ENCODE peak calls at places on chromosomes 7 and 10, in ten cellular contexts. S is CD8-positive, alpha-beta T cell; F is ovary; Q is left ventricle myocardium inferior; D is PC-9; E is neuronal stem cell; O is gastrocnemius medialis; X is right cardiac atrium; Z is uterus; V is tibial artery. W is an unnamed sample.
A peak's percentile ranks its signal among the peaks of the same experiment; 100 is the strongest.

GRCh38 chr10:90738885-90739284 is 119.0 kb downstream of the HTR7 start:
- DNase-seq in S (no peak), F (no peak), Q (no peak), D (no peak), E (no peak), O (no peak), X (no peak), Z (no peak), V (no peak), W (no peak)

GRCh38 chr7:147411011-147411614 is 1179.5 kb upstream of the C7orf33 start:
- DNase-seq in S (no peak), F (no peak), Q (no peak), D (no peak), E (no peak), O (no peak), X (no peak), Z (no peak), V (no peak), W (no peak)

GRCh38 chr7:111068618-111069017 is 22.3 kb upstream of the LRRN3 start:
- DNase-seq in S (no peak), F (no peak), Q (no peak), D (no peak), E (no peak), O (no peak), X (no peak), Z (no peak), V (no peak), W (no peak)

GRCh38 chr7:38839846-38840245 is 69.1 kb downstream of the VPS41 start:
- DNase-seq in S (no peak), F (no peak), Q (peak; percentile 56), D (no peak), E (no peak), O (no peak), X (peak; percentile 79), Z (no peak), V (no peak), W (no peak)

GRCh38 chr7:13979671-13980438 is 9.6 kb downstream of the ETV1 start:
- DNase-seq in S (no peak), F (no peak), Q (no peak), D (no peak), E (no peak), O (no peak), X (no peak), Z (no peak), V (no peak), W (peak; percentile 76)

GRCh38 chr7:70134029-70134445 is 535.8 kb downstream of the AUTS2 start:
- DNase-seq in S (no peak), F (no peak), Q (no peak), D (no peak), E (no peak), O (no peak), X (peak; percentile 40), Z (no peak), V (no peak), W (no peak)

GRCh38 chr7:75532639-75533038 is 40.5 kb downstream of the SPDYE5 start:
- DNase-seq in S (no peak), F (no peak), Q (no peak), D (no peak), E (no peak), O (no peak), X (no peak), Z (no peak), V (no peak), W (no peak)

GRCh38 chr10:6056411-6057135 is 5.6 kb downstream of the IL2RA start:
- DNase-seq in S (no peak), F (no peak), Q (no peak), D (no peak), E (no peak), O (no peak), X (no peak), Z (no peak), V (no peak), W (no peak)

DNA sequence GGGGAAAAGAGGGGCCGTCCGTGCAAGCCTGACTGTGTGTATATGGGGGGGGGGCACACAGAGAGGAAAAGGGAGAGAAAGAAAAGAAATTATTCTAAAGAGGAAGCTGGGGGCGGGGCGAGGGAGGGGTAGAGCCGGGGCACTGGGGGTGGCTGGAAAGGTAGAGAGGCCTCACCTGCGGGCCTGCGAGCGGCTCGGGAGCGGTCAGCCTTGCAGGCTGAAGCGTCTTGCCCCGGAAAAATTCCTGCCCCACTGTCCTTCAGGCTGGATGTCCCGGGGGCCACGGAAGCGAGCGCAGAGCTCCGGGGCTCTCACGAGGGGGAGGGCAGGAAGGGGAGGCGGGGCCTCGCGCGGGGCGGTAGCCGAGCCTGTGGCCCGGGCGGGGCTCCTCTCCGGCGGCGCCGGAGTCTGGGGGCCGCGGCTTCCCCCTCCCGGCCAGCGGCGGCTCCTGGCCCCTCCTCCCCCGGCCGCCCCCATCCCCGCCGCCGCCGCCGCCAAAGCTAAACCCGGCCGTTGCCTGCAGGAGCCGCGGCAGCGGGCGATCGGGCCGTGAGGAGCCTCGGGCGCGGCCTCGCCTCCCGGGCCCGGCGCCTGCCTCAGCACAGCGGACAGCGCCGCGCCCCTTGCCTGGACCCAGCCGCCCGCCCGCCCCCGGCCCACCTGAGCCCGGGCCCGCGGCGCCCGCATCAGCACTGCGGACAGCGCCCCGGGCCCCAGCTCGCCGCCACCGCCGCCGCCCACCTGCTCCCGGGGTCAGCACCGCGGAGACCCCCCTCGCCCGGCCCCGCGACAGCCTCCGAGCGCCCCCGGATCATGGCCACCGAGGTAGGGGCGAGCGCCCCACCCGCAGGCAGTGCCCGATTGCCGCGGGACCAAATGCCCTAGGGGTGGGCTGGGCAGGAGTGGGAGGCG is at the start of gene GOLGA7B:
- DNase-seq in S (peak; percentile 55), F (no peak), Q (peak; percentile 18), D (no peak), E (peak; percentile 82), O (no peak), X (peak; percentile 70), Z (no peak), V (no peak), W (no peak)
- H3K4me3 ChIP-seq in S (peak within 1 kb of the TSS; percentile 87), F (peak within 1 kb of the TSS; percentile 37), Q (peak within 1 kb of the TSS; percentile 66), D (peak within 1 kb of the TSS; percentile 63), E (no peak within 1 kb of the TSS), O (peak within 1 kb of the TSS; percentile 53), X (peak within 1 kb of the TSS; percentile 58), Z (peak within 1 kb of the TSS; percentile 29), V (peak within 1 kb of the TSS; percentile 63), W (peak within 1 kb of the TSS; percentile 55)

GRCh38 chr7:157943561-157943960 is 606.8 kb downstream of the DNAJB6 start:
- DNase-seq in S (no peak), F (no peak), Q (no peak), D (no peak), E (no peak), O (no peak), X (no peak), Z (no peak), V (no peak), W (no peak)

GRCh38 chr7:157946398-157947060 is 609.7 kb downstream of the DNAJB6 start:
- DNase-seq in S (no peak), F (no peak), Q (no peak), D (no peak), E (no peak), O (no peak), X (no peak), Z (no peak), V (no peak), W (no peak)

GRCh38 chr7:157944734-157945291 is 608.0 kb downstream of the DNAJB6 start:
- DNase-seq in S (no peak), F (no peak), Q (no peak), D (no peak), E (no peak), O (no peak), X (no peak), Z (no peak), V (no peak), W (no peak)

GRCh38 chr7:157945401-157945800 is 608.6 kb downstream of the DNAJB6 start:
- DNase-seq in S (no peak), F (no peak), Q (no peak), D (no peak), E (no peak), O (no peak), X (no peak), Z (no peak), V (no peak), W (no peak)

DNA sequence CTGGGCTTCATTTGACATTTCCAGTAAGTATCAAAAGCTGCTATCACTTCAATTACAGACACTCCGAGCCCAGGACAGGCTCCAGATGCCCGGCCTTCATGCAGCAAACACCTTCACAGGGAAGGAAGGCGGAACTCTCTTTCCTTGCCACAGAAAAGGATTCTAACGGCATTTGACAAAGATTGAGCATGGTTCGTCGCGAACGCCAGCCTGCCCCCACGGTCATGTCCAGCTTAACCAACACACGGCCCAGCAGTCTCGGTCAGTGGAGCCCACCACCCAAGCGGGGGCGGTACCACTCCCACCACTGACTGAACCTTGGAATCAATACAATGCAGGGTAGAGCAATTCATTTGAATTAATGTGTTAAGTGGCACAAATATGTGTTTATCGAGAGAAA is 607.2 kb downstream of the DNAJB6 start:
- DNase-seq in S (no peak), F (no peak), Q (no peak), D (no peak), E (no peak), O (no peak), X (no peak), Z (no peak), V (no peak), W (no peak)
- H3K9me3 ChIP-seq in S (no peaks in the 10 kb centered on the region), F (no peaks in the 10 kb centered on the region), Q (peaks cover 25% of the 10 kb centered on the region), D (peaks cover 8% of the 10 kb centered on the region), E (peaks cover 8% of the 10 kb centered on the region), O (no peaks in the 10 kb centered on the region), X (no peaks in the 10 kb centered on the region), Z (no peaks in the 10 kb centered on the region), V (peaks cover 24% of the 10 kb centered on the region), W (no peaks in the 10 kb centered on the region)

GRCh38 chr10:29702288-29703164 is 67.8 kb upstream of the SVIL start:
- DNase-seq in S (no peak), F (no peak), Q (no peak), D (no peak), E (no peak), O (no peak), X (no peak), Z (no peak), V (no peak), W (no peak)
- H3K4me3 ChIP-seq in S (no peak overlapping the region), F (peak overlapping the region; percentile 5), Q (no peak overlapping the region), D (no peak overlapping the region), E (no peak overlapping the region), O (no peak overlapping the region), X (no peak overlapping the region), Z (no peak overlapping the region), V (no peak overlapping the region), W (no peak overlapping the region)

GRCh38 chr10:123934846-123935245 is 43.2 kb upstream of the CPXM2 start:
- DNase-seq in S (no peak), F (no peak), Q (no peak), D (no peak), E (no peak), O (no peak), X (no peak), Z (no peak), V (no peak), W (no peak)

GRCh38 chr10:123939591-123939990 is 48.0 kb upstream of the CPXM2 start:
- DNase-seq in S (no peak), F (no peak), Q (no peak), D (no peak), E (no peak), O (no peak), X (no peak), Z (no peak), V (no peak), W (no peak)

GRCh38 chr10:123942114-123942513 is 50.5 kb upstream of the CPXM2 start:
- DNase-seq in S (no peak), F (no peak), Q (no peak), D (no peak), E (no peak), O (no peak), X (no peak), Z (no peak), V (no peak), W (no peak)

GRCh38 chr10:123935680-123936079 is 44.1 kb upstream of the CPXM2 start:
- DNase-seq in S (no peak), F (no peak), Q (no peak), D (no peak), E (no peak), O (no peak), X (no peak), Z (no peak), V (no peak), W (no peak)

DNA sequence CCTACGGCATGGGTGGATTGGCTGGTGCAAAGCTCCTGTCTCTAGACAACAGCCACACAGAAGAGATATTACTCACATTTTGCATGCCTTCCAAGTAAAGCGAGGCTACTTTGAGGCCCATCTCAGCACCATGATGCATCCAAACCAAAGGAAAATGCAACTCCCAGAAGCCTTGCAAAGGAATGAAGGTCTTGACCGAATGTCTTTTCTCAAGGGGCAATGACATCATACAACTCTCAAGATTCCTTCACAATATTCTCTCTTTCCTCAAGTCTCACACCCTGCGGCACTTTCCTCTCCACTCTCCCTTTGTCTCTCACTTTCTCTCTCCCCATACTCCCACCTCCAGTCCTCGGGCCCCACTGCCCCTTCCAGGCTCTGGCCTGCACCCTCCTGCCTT is 44.8 kb upstream of the CPXM2 start:
- DNase-seq in S (no peak), F (no peak), Q (no peak), D (no peak), E (no peak), O (no peak), X (no peak), Z (no peak), V (no peak), W (no peak)
- H3K9me3 ChIP-seq in S (no peaks in the 10 kb centered on the region), F (no peaks in the 10 kb centered on the region), Q (peaks cover under 1% of the 10 kb centered on the region), D (no peaks in the 10 kb centered on the region), E (peaks cover 8% of the 10 kb centered on the region), O (no peaks in the 10 kb centered on the region), X (no peaks in the 10 kb centered on the region), Z (no peaks in the 10 kb centered on the region), V (no peaks in the 10 kb centered on the region), W (no peaks in the 10 kb centered on the region)